ENCODE peak calls at places on chromosomes 5 and 9, in four cellular contexts. B is ureter, E is iPS-NIHi11, R is NCI-H1092 treated with DMSO at 0.1 percent for 48 hours. V is an unnamed sample.

GRCh38 chr5:15452030-15452429 is 48.0 kb upstream of the FBXL7 start:
- DNase-seq in B (no peak), E (no peak), R (no peak), V (no peak)

GRCh38 chr5:97425511-97425910 is 242.5 kb upstream of the RIOK2 start:
- DNase-seq in R (no peak), B (no peak), E (peak), V (no peak)

GRCh38 chr9:92710368-92710767 is 40.4 kb upstream of the IPPK start:
- DNase-seq in B (no peak), R (no peak), E (no peak), V (no peak)

GRCh38 chr5:138316355-138316754 is 15.2 kb downstream of the CDC25C start:
- DNase-seq in R (no peak), B (no peak), E (no peak), V (no peak)

GRCh38 chr9:38251461-38251860 is 141.0 kb upstream of the ALDH1B1 start:
- DNase-seq in B (no peak), R (peak), E (no peak), V (no peak)

GRCh38 chr9:92173318-92173717 is 58.1 kb upstream of the SPTLC1 start:
- DNase-seq in E (no peak), B (no peak), R (no peak), V (no peak)

GRCh38 chr9:130233587-130233945 is 32.0 kb upstream of the HMCN2 start:
- DNase-seq in B (no peak), E (no peak), R (no peak), V (no peak)

GRCh38 chr9:35844628-35845301 is 15.7 kb downstream of the TMEM8B start:
- DNase-seq in B (peak), R (no peak), E (no peak), V (no peak)

GRCh38 chr5:160230686-160231527 is 1.6 kb downstream of the FABP6 start:
- DNase-seq in R (no peak), B (no peak), E (no peak), V (no peak)

GRCh38 chr5:78050888-78051287 is 243.6 kb downstream of the AP3B1 start:
- DNase-seq in R (no peak), E (no peak), B (no peak), V (no peak)

GRCh38 chr9:114314881-114315722 is 7.8 kb upstream of the ORM1 start:
- DNase-seq in R (no peak), E (no peak), B (peak), V (no peak)

GRCh38 chr9:111039203-111039907 is 1.1 kb upstream of the LPAR1 start:
- DNase-seq in E (no peak), R (no peak), B (no peak), V (no peak)

GRCh38 chr9:77521091-77521490 is 127.0 kb downstream of the GNA14 start:
- DNase-seq in B (no peak), R (no peak), E (no peak), V (no peak)

GRCh38 chr5:135135530-135136201 is 101.6 kb upstream of the PITX1 start:
- DNase-seq in B (peak), E (no peak), R (peak), V (no peak)

GRCh38 chr5:55742778-55743177 is 4.9 kb downstream of the DDX4 start:
- DNase-seq in B (no peak), R (no peak), E (peak), V (no peak)

GRCh38 chr5:17918373-17919104 is 284.3 kb downstream of the TAF11L14 start:
- DNase-seq in E (peak), B (no peak), R (no peak), V (no peak)

V was measured in NCI-H524 treated with DMSO at 0.1 percent for 48 hours.